ENCODE peak calls at places on chromosomes 11 and 22, in eight cellular contexts. F is tibial nerve, P is uterus, N is upper lobe of right lung, R is choroid plexus epithelial cell, H is cardiac muscle cell, Z is right lobe of liver, O is fibroblast of the aortic adventitia. I is an unnamed sample.

GRCh38 chr11:8459711-8460399 is 134.2 kb downstream of the STK33 start:
- DNase-seq in F (no peak), P (no peak), N (no peak), R (no peak), H (no peak), Z (no peak), O (peak; percentile 2), I (no peak)

GRCh38 chr11:119901657-119902577 is 172.9 kb upstream of the NECTIN1 start:
- DNase-seq in F (no peak), P (no peak), N (no peak), R (no peak), H (no peak), Z (no peak), O (no peak), I (no peak)

GRCh38 chr11:33930317-33931021 is 38.6 kb upstream of the LMO2 start:
- DNase-seq in F (no peak), P (peak; percentile 50), N (no peak), R (peak; percentile 72), H (peak; percentile 50), Z (no peak), O (peak; percentile 77), I (no peak)

GRCh38 chr22:41991111-41991510 is 7.5 kb upstream of the WBP2NL start:
- DNase-seq in F (no peak), P (no peak), N (peak; percentile 43), R (no peak), H (no peak), Z (peak; percentile 12), O (no peak), I (no peak)

GRCh38 chr22:37499789-37500188 is 13.6 kb upstream of the MFNG start:
- DNase-seq in F (no peak), P (no peak), N (no peak), R (no peak), H (no peak), Z (no peak), O (no peak), I (no peak)

GRCh38 chr22:40610329-40610850 is 26.1 kb downstream of the MRTFA start:
- DNase-seq in F (no peak), P (no peak), N (no peak), R (no peak), H (no peak), Z (no peak), O (peak; percentile 36), I (no peak)

GRCh38 chr11:59154585-59154984 is 11.9 kb downstream of the FAM111A start:
- DNase-seq in F (no peak), P (no peak), N (no peak), R (no peak), H (no peak), Z (no peak), O (no peak), I (peak; percentile 95)

GRCh38 chr11:2789331-2789730 is 89.5 kb upstream of the KCNQ1OT1 start:
- DNase-seq in F (peak; percentile 1), P (no peak), N (no peak), R (no peak), H (no peak), Z (peak; percentile 32), O (no peak), I (no peak)

GRCh38 chr11:104320091-104320490 is 156.1 kb upstream of the PDGFD start:
- DNase-seq in F (no peak), P (no peak), N (no peak), R (peak; percentile 63), H (no peak), Z (no peak), O (peak; percentile 34), I (peak; percentile 60)

GRCh38 chr11:92457250-92457649 is 232.6 kb downstream of the FAT3 start:
- DNase-seq in F (no peak), P (no peak), N (no peak), R (peak; percentile 4), H (no peak), Z (no peak), O (peak; percentile 19), I (no peak)

GRCh38 chr11:60866911-60867870 is at the start of gene ZP1:
- DNase-seq in F (peak; percentile 41), P (no peak), N (peak; percentile 48), R (no peak), H (no peak), Z (no peak), O (no peak), I (peak; percentile 92)

GRCh38 chr11:77213589-77214428 is 85.8 kb downstream of the MYO7A start:
- DNase-seq in F (no peak), P (no peak), N (peak; percentile 48), R (no peak), H (no peak), Z (no peak), O (no peak), I (no peak)

GRCh38 chr11:64234840-64235379 is 526 bp downstream of the VEGFB start:
- DNase-seq in F (no peak), P (peak; percentile 42), N (peak; percentile 83), R (no peak), H (peak; percentile 76), Z (peak; percentile 64), O (no peak), I (no peak)

GRCh38 chr11:74138572-74138971 is 32.2 kb downstream of the C2CD3 start:
- DNase-seq in F (no peak), P (peak; percentile 26), N (no peak), R (peak; percentile 98), H (peak; percentile 66), Z (no peak), O (peak; percentile 94), I (peak; percentile 99)

GRCh38 chr11:70016666-70017347 is 61.3 kb upstream of the ANO1 start:
- DNase-seq in F (no peak), P (no peak), N (no peak), R (peak; percentile 22), H (no peak), Z (peak; percentile 4), O (peak; percentile 42), I (no peak)

GRCh38 chr11:46677169-46677568 is 23.2 kb downstream of the ARHGAP1 start:
- DNase-seq in F (no peak), P (no peak), N (peak; percentile 58), R (no peak), H (no peak), Z (peak; percentile 47), O (no peak), I (no peak)

GRCh38 chr11:46678741-46679130 is 21.7 kb downstream of the ARHGAP1 start:
- DNase-seq in F (no peak), P (no peak), N (no peak), R (no peak), H (no peak), Z (peak; percentile 43), O (no peak), I (no peak)

GRCh38 chr11:46676436-46677158 is 23.8 kb downstream of the ARHGAP1 start:
- DNase-seq in F (no peak), P (no peak), N (peak; percentile 58), R (no peak), H (no peak), Z (peak; percentile 65), O (no peak), I (no peak)

GRCh38 chr11:46679252-46680163 is 20.9 kb downstream of the ARHGAP1 start:
- DNase-seq in F (no peak), P (no peak), N (peak; percentile 55), R (no peak), H (no peak), Z (peak; percentile 33), O (no peak), I (no peak)

GRCh38 chr11:46677991-46678740 is 22.3 kb downstream of the ARHGAP1 start:
- DNase-seq in F (no peak), P (no peak), N (peak; percentile 59), R (peak; percentile 48), H (no peak), Z (peak; percentile 27), O (no peak), I (no peak)
- TF ChIP-seq CTCF in F (no peak), P (no peak), N (no peak), R (no peak), H (no peak), Z (no peak), O (no peak), I (no peak)

GRCh38 chr22:17972385-17973181 is 51.8 kb downstream of the MICAL3 start:
- DNase-seq in F (no peak), P (no peak), N (no peak), R (peak; percentile 74), H (peak; percentile 28), Z (peak; percentile 68), O (peak; percentile 89), I (no peak)
- H3K4me3 ChIP-seq in F (no peak overlapping the region), P (no peak overlapping the region), N (no peak overlapping the region), R (no peak overlapping the region), H (no peak overlapping the region), Z (peak overlapping the region; percentile 31), O (no peak overlapping the region), I (no peak overlapping the region)

DNA sequence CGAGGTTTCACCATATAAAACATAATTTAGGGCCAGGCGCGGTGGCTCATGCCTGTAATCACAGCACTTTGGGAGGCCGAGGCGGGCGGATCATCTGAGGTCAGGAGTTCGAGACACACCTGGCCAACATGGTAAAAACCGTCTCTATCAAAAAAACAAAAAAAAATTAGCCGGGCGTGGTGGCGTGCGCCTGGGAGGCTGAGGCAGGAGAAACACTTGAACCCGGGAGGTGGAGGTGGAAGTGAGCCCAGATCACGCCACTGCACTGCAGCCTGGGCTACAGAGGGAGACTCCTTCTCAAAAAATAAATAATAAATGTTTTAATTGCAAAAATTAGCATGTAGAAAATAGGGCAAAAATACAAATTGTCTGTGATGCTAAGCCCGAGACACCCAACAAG is 993 bp upstream of the SFI1 start:
- DNase-seq in F (no peak), P (no peak), N (no peak), R (no peak), H (no peak), Z (no peak), O (no peak), I (no peak)
- TF ChIP-seq CTCF in F (no peak), P (no peak), N (no peak), R (no peak), H (no peak), Z (no peak), O (no peak), I (no peak)

DNA sequence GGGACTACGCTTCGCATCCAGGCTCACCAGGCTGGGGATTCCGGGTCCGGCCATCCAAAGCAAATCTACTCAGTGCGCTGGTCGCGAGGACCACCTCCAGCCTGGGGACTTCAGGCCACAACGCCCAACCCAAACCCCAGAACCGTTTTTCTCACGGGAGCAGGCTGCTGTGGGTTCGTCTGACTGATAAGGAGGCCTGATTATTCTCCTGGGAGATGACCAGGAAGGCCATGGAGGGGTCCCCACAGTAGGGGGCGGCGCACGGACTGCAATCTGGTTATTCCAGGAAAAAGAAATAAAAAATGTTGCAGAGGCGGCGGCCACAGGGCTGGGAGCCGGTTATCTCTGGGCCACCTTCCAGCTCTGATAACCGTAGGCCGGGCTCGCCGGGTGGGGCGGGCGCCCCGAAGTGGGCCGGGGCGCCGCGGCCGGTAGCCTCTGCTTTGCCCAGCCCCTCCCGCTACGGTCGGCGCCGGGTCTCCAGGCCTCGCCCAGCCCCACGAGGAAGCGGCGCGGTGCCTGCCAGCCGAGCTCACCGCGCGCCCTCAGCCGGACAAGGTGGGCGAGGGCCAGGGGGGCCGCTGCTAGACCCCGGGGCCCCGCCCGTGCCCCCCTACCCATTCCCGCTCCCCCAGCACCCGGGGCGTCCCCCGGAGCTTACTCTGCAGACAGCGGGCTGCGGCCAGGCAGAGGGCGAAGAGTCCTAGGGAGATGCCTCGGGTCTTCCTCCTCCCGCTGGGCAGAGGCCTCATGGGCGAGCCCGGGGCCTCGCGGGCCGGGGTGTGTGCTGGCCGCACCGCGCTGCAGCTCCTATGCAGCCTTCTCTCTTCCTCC is 450 bp downstream of the VSTM5 start:
- DNase-seq in F (no peak), P (no peak), N (no peak), R (peak; percentile 30), H (peak; percentile 38), Z (no peak), O (peak; percentile 15), I (no peak)
- H3K4me3 ChIP-seq in F (peak overlapping the region; percentile 44), P (peak overlapping the region; percentile 30), N (peak overlapping the region; percentile 46), R (peak overlapping the region; percentile 50), H (peak overlapping the region; percentile 23), Z (peak overlapping the region; percentile 37), O (peak overlapping the region; percentile 50), I (no peak overlapping the region)

GRCh38 chr11:115504279-115505158 is at the start of gene CADM1:
- DNase-seq in F (peak; percentile 79), P (peak; percentile 95), N (peak; percentile 98), R (peak; percentile 60), H (peak; percentile 98), Z (peak; percentile 98), O (peak; percentile 13), I (peak; percentile 86)
- TF ChIP-seq CTCF in F (peak; percentile 58), P (peak; percentile 57), N (peak; percentile 56), R (peak; percentile 49), H (peak; percentile 54), Z (peak; percentile 68), O (peak; percentile 39), I (peak; percentile 44)